ENCODE peak calls at places on chromosomes 12 and 14, in six cellular contexts. J is thoracic aorta, A is AG09309, O is lower leg skin, B is heart right ventricle, Q is astrocyte. I is an unnamed sample.

GRCh38 chr14:73997108-73997943 is 21.8 kb downstream of the ENTPD5 start:
- DNase-seq in J (no peak), A (no peak), O (no peak), B (no peak), Q (no peak), I (no peak)

GRCh38 chr12:12403264-12404248 is 46.7 kb downstream of the BORCS5 start:
- DNase-seq in J (no peak), A (no peak), O (no peak), B (no peak), Q (no peak), I (no peak)

GRCh38 chr14:67569651-67570290 is 30.3 kb downstream of the PIGH start:
- DNase-seq in J (no peak), A (no peak), O (no peak), B (no peak), Q (no peak), I (no peak)

GRCh38 chr14:105943973-105944602 is 417.7 kb downstream of the TMEM121 start:
- DNase-seq in J (no peak), A (no peak), O (no peak), B (no peak), Q (no peak), I (no peak)

GRCh38 chr12:66269757-66270383 is 32.4 kb upstream of the HELB start:
- DNase-seq in J (no peak), A (peak), O (no peak), B (no peak), Q (peak), I (peak)

GRCh38 chr12:65857875-65858274 is 33.6 kb downstream of the HMGA2 start:
- DNase-seq in J (no peak), A (no peak), O (no peak), B (no peak), Q (no peak), I (no peak)

GRCh38 chr12:104886418-104887401 is 71.4 kb downstream of the SLC41A2 start:
- DNase-seq in J (no peak), A (no peak), O (no peak), B (no peak), Q (peak), I (peak)

GRCh38 chr12:3777206-3777809 is 24.4 kb upstream of the CRACR2A start:
- DNase-seq in J (no peak), A (no peak), O (no peak), B (no peak), Q (peak), I (peak)

GRCh38 chr12:22275847-22276246 is 58.7 kb downstream of the ST8SIA1 start:
- DNase-seq in J (peak), A (peak), O (peak), B (peak), Q (peak), I (peak)

GRCh38 chr12:79886917-79887519 is 47.9 kb downstream of the PPP1R12A start:
- DNase-seq in J (no peak), A (peak), O (no peak), B (no peak), Q (peak), I (peak)

GRCh38 chr12:114655934-114656697 is 27.9 kb downstream of the TBX3 start:
- DNase-seq in J (no peak), A (no peak), O (no peak), B (no peak), Q (peak), I (no peak)

DNA sequence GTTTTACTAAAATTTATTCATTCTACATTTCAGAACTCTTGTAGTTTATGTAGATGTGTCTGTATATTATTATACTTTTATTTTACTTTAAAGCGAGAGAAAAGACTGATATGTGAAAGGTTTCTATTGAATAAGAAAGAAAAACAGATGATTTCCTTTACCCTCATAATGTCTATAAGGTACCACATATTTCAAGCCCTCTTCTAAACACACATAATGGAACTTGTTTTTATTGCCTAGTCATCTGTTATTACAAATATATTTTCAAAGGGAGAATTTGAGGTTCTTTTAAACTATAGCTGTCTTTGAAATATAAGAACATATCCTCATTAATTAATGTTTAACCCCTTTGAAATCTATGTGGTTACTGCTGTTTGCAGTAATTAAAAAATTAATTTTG is 34.5 kb downstream of the NAV3 start:
- DNase-seq in J (no peak), A (no peak), O (no peak), B (no peak), Q (no peak), I (no peak)
- H3K4me3 ChIP-seq in J (no peak), A (no peak), O (no peak), B (no peak), Q (no peak), I (no peak)

GRCh38 chr14:42911642-42912041 is 1305.0 kb downstream of the LRFN5 start:
- DNase-seq in J (no peak), A (no peak), O (no peak), B (no peak), Q (no peak), I (no peak)
- TF ChIP-seq CTCF in J (no peak), A (no peak), O (no peak), B (no peak), Q (no peak), I (no peak)

GRCh38 chr14:36666416-36667206 is 5.0 kb downstream of the PAX9 start:
- DNase-seq in J (no peak), A (no peak), O (no peak), B (no peak), Q (no peak), I (no peak)
- H3K4me3 ChIP-seq in J (peak), A (no peak), O (no peak), B (no peak), Q (no peak), I (no peak)

GRCh38 chr12:49043856-49044258 is 16.7 kb downstream of the KMT2D start:
- DNase-seq in J (no peak), A (no peak), O (no peak), B (peak), Q (peak), I (peak)
- TF ChIP-seq CTCF in J (peak), A (peak), O (no peak), B (peak), Q (peak), I (peak)

GRCh38 chr14:91395466-91395865 is 22.2 kb downstream of the CCDC88C start:
- DNase-seq in J (no peak), A (no peak), O (no peak), B (no peak), Q (no peak), I (no peak)

GRCh38 chr14:91395998-91396660 is 21.5 kb downstream of the CCDC88C start:
- DNase-seq in J (no peak), A (no peak), O (no peak), B (no peak), Q (no peak), I (peak)

GRCh38 chr14:91398192-91398591 is 19.4 kb downstream of the CCDC88C start:
- DNase-seq in J (no peak), A (no peak), O (no peak), B (no peak), Q (no peak), I (no peak)

GRCh38 chr14:91398707-91399106 is 18.9 kb downstream of the CCDC88C start:
- DNase-seq in J (no peak), A (no peak), O (no peak), B (no peak), Q (no peak), I (no peak)

DNA sequence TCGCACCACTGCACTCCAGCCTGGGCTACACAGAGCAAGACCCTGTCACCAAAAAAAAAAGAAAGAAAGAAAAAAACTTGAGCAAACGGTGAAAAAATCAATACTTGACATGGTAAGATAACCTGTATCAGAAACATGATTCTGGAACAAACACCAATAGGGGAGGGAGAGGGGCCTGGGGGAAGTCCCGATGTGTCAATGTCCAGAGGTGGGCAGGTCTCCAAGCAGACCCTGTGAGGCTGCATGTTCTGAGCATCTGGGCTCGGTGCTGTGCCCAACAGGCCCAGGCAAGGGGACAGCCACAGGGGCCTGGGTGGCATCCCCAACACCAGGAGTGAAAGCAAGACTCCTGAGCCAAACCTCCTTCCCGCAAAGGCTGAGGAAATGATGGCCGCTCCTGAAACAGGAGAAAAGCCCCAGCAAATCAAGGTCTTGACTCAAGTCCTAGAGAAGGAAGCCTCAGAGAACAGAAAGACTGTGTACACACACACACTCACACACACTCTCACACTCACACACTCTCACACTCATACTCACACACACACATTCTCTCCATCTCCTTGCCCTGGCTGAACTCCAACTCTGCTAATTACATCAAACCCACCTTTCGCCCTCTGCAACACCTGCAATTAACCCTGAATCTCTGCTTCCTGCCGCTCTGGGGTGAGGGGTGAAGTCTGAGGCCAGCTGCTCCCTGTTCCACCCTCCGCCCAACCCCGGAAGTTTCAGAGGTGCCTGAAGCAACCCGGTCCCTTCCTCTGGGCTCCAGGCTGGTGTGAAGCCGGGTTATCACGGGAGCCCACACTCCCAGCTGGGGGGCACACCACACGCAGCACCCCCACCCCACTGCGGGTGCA is 20.4 kb downstream of the CCDC88C start:
- DNase-seq in J (no peak), A (no peak), O (no peak), B (no peak), Q (no peak), I (peak)
- H3K4me3 ChIP-seq in J (peak), A (no peak), O (no peak), B (peak), Q (no peak), I (peak)

DNA sequence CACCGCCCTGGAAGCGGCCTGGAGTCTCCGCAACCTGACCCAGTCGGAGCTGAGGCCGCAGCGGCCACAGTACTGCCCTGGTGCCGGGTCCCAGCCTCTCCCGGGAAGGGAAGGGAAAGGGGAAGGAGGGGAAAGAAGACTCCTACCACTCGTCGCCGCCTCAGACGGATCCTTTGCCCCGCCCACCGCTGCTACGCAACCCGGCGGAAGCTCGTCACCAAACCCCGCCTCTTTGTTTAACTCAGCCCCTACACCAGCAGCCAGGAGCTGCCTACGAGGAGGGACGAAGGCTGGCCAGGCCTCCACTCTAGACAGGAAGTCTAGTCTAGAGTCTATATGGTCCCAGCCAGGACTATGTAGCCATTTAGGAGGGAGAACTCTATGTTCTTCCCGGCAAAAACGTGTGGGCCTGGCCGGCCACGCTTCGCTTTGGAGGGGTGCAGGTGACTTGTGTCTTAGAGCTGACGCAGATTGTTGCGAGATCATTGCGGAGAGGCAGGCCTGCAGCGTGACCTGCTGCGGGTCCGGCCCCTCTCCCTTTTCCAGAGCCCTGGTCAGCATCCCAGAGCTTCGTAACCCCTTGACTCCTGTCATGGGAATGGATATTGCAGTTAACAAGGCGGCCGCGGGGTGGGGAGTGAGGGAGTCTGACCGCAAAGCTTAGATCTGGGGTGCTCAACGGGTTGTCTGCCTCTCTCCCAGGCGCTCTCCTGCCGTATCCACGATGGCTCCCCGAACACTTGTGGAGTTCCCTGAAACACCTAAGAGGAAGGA is at the start of gene RNF41:
- DNase-seq in J (peak), A (peak), O (peak), B (peak), Q (peak), I (peak)
- TF ChIP-seq CTCF in J (peak), A (no peak), O (no peak), B (no peak), Q (no peak), I (peak)

GRCh38 chr12:9667403-9667802 is 2.1 kb upstream of the CLEC2D start:
- DNase-seq in J (no peak), A (no peak), O (no peak), B (no peak), Q (no peak), I (no peak)
- H3K4me3 ChIP-seq in J (no peak), A (no peak), O (no peak), B (no peak), Q (no peak), I (no peak)

DNA sequence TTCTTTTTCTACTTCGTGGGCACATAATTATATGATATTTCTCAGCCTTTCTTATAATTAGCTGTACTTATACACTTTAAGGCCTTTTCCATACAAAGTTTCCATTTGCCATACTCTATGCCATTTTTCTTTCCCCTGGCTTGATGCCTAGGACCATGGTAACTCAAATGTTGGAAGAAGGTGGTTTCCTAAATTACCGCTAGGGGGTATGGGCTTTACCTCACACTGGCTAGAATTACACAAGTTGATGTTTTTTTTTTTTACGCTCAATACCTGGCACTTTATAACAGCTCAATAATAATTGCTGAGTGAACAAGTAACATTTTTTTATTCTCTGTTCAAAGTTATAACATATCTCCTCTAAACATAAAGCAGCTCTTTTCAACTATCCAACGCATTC is 306.8 kb upstream of the LRFN5 start:
- DNase-seq in J (no peak), A (no peak), O (no peak), B (no peak), Q (no peak), I (no peak)
- TF ChIP-seq CTCF in J (no peak), A (no peak), O (no peak), B (no peak), Q (no peak), I (no peak)

DNA sequence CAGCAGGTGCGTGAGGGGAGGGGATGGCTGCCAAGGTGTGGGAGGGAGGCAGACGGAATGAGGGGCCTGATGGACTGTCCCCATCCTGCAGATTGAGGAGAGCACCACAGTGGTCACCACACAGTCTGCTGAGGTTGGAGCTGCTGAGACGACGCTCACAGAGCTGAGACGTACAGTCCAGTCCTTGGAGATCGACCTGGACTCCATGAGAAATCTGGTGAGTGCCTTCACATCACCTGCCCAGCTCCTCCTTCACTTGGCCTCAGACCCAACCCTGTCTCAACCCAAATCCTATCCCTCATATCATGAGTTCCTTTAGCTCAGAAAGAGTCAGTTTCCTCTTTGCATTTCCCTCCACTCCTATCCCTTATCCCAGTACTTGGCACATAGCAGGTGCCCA is 2.7 kb downstream of the KRT18 start:
- DNase-seq in J (no peak), A (no peak), O (no peak), B (no peak), Q (no peak), I (no peak)
- H3K4me3 ChIP-seq in J (no peak), A (no peak), O (no peak), B (no peak), Q (peak), I (no peak)